ENCODE peak calls at places on chromosomes 11 and 22, in nine cellular contexts. Y is activated CD4-positive, alpha-beta T cell treated with anti-CD3 and anti-CD28 coated beads, Interleukin-2, amount 50 U/mL, for 4 hours; A is fibroblast of the aortic adventitia; N is kidney tubule cell; T is T47D; J is choroid plexus epithelial cell; E is AG10803; M is T-helper 22 cell; L is transverse colon. C is an unnamed sample.

GRCh38 chr11:8911040-8911823 is at the start of gene AKIP1:
- DNase-seq in Y (peak), A (peak), N (peak), T (peak), J (peak), E (peak), M (peak), L (peak), C (peak)

GRCh38 chr11:80815752-80816453 is 1375.1 kb upstream of the TENM4 start:
- DNase-seq in Y (no peak), A (no peak), N (peak), T (no peak), J (peak), E (no peak), M (no peak), L (no peak), C (no peak)

GRCh38 chr22:44331881-44332714 is 19.3 kb upstream of the SHISAL1 start:
- DNase-seq in Y (no peak), A (peak), N (no peak), T (no peak), J (no peak), E (peak), M (no peak), L (no peak), C (no peak)

GRCh38 chr11:2891901-2892214 is 6.3 kb upstream of the CDKN1C start:
- DNase-seq in Y (no peak), A (peak), N (no peak), T (no peak), J (no peak), E (no peak), M (no peak), L (no peak), C (no peak)

GRCh38 chr22:37357471-37357870 is 69.8 kb downstream of the ELFN2 start:
- DNase-seq in Y (no peak), A (peak), N (no peak), T (no peak), J (no peak), E (peak), M (no peak), L (no peak), C (no peak)

GRCh38 chr11:45110562-45110961 is 35.9 kb upstream of the PRDM11 start:
- DNase-seq in Y (no peak), A (peak), N (peak), T (peak), J (peak), E (peak), M (no peak), L (peak), C (no peak)

GRCh38 chr11:9263840-9264380 is 1.2 kb downstream of the DENND5A start:
- DNase-seq in Y (peak), A (no peak), N (peak), T (no peak), J (peak), E (peak), M (no peak), L (no peak), C (no peak)

GRCh38 chr22:39820266-39820665 is 73.3 kb downstream of the ENTHD1 start:
- DNase-seq in Y (no peak), A (peak), N (peak), T (no peak), J (peak), E (peak), M (no peak), L (no peak), C (no peak)

C was measured in left lung.